ENCODE peak calls at places on chromosomes 3 and 15, in ten cellular contexts. H, P, L, N, O, E, Z, U, I and T are unnamed samples.

GRCh38 chr3:196563721-196564225 is 4.6 kb downstream of the WDR53 start:
- DNase-seq in O (no peak), U (no peak), P (no peak), E (no peak), Z (peak), L (no peak), I (no peak), H (no peak), N (no peak), T (no peak)

GRCh38 chr15:58269455-58270414 is 131.6 kb downstream of the AQP9 start:
- DNase-seq in U (no peak), Z (peak), H (peak), O (no peak), L (no peak), I (no peak), N (no peak), P (peak), E (no peak), T (no peak)

GRCh38 chr15:98397411-98397810 is 250.9 kb upstream of the IGF1R start:
- DNase-seq in L (no peak), N (no peak), O (no peak), Z (no peak), I (no peak), P (no peak), H (no peak), U (no peak), E (no peak), T (no peak)

GRCh38 chr3:74839591-74839990 is 225.1 kb upstream of the CNTN3 start:
- DNase-seq in L (no peak), E (no peak), H (no peak), I (no peak), Z (no peak), O (no peak), P (no peak), U (no peak), N (no peak), T (no peak)

GRCh38 chr15:66389098-66389858 is 2.6 kb downstream of the MAP2K1 start:
- DNase-seq in P (no peak), I (no peak), E (no peak), O (no peak), H (no peak), N (no peak), U (no peak), Z (no peak), L (no peak), T (no peak)

GRCh38 chr15:21267686-21268395 is 172.5 kb downstream of the POTEB3 start:
- DNase-seq in I (no peak), P (no peak), L (no peak), O (no peak), Z (no peak), E (no peak), N (no peak), U (no peak), H (no peak), T (no peak)

GRCh38 chr15:34855893-34856292 is 60.5 kb upstream of the ACTC1 start:
- DNase-seq in P (no peak), O (no peak), E (no peak), H (no peak), U (no peak), L (no peak), N (no peak), Z (no peak), I (no peak), T (no peak)

GRCh38 chr15:89368566-89369223 is 34.1 kb upstream of the POLG start:
- DNase-seq in Z (no peak), E (no peak), P (no peak), U (no peak), O (no peak), I (no peak), H (no peak), L (no peak), N (no peak), T (no peak)

GRCh38 chr3:127590282-127590592 is 296 bp downstream of the TPRA1 start:
- DNase-seq in P (no peak), O (no peak), Z (no peak), I (no peak), E (peak), N (peak), L (no peak), H (peak), U (no peak), T (peak)

GRCh38 chr3:4289044-4289443 is 14.1 kb upstream of the SETMAR start:
- DNase-seq in H (no peak), P (no peak), I (no peak), L (no peak), U (no peak), N (no peak), E (no peak), O (no peak), Z (no peak), T (no peak)

GRCh38 chr15:95328559-95328958 is 1001.9 kb upstream of the NR2F2 start:
- DNase-seq in P (no peak), L (no peak), N (no peak), Z (no peak), U (no peak), E (no peak), H (no peak), I (no peak), O (no peak), T (no peak)

GRCh38 chr3:112459750-112460149 is 39.5 kb downstream of the BTLA start:
- DNase-seq in L (no peak), N (no peak), I (no peak), E (no peak), H (no peak), Z (no peak), U (no peak), O (no peak), P (no peak), T (no peak)

GRCh38 chr3:187973977-187974856 is 179.7 kb upstream of the LPP start:
- DNase-seq in U (no peak), O (no peak), L (no peak), Z (no peak), P (no peak), E (no peak), H (no peak), N (no peak), I (no peak), T (no peak)

GRCh38 chr3:142275856-142276255 is 50.5 kb upstream of the GK5 start:
- DNase-seq in H (no peak), E (no peak), U (no peak), Z (no peak), L (no peak), O (no peak), I (no peak), P (no peak), N (no peak), T (no peak)

GRCh38 chr3:15638891-15639262 is 37.3 kb downstream of the BTD start:
- DNase-seq in L (no peak), N (no peak), O (no peak), I (no peak), H (no peak), U (no peak), P (no peak), Z (no peak), E (no peak), T (no peak)

GRCh38 chr3:177589921-177590336 is 392.6 kb upstream of the TBL1XR1 start:
- DNase-seq in P (peak), I (no peak), E (no peak), N (no peak), H (no peak), Z (peak), O (no peak), L (no peak), U (no peak), T (no peak)

GRCh38 chr15:85749261-85750151 is 45.2 kb downstream of the KLHL25 start:
- DNase-seq in N (peak), H (no peak), P (no peak), U (peak), I (peak), L (peak), E (no peak), O (no peak), Z (no peak), T (no peak)

GRCh38 chr3:196662711-196663571 is 23.4 kb downstream of the NRROS start:
- DNase-seq in H (no peak), L (no peak), N (no peak), E (no peak), O (no peak), P (no peak), U (no peak), Z (no peak), I (no peak), T (no peak)

GRCh38 chr3:27719306-27720003 is 2.7 kb downstream of the EOMES start:
- DNase-seq in Z (no peak), O (no peak), N (no peak), H (no peak), I (no peak), U (no peak), E (no peak), P (no peak), L (no peak), T (no peak)

GRCh38 chr3:27721717-27722564 is at the start of gene EOMES:
- DNase-seq in N (no peak), H (peak), P (peak), Z (peak), I (no peak), U (peak), O (no peak), L (no peak), E (no peak), T (peak)

GRCh38 chr3:27720029-27720518 is 2.0 kb downstream of the EOMES start:
- DNase-seq in U (no peak), O (no peak), N (no peak), H (no peak), I (no peak), Z (no peak), L (no peak), P (no peak), E (no peak), T (no peak)

GRCh38 chr3:27722957-27723802 is 1.1 kb upstream of the EOMES start:
- DNase-seq in I (no peak), Z (no peak), N (no peak), U (no peak), P (no peak), O (no peak), H (no peak), E (no peak), L (no peak), T (no peak)

DNA sequence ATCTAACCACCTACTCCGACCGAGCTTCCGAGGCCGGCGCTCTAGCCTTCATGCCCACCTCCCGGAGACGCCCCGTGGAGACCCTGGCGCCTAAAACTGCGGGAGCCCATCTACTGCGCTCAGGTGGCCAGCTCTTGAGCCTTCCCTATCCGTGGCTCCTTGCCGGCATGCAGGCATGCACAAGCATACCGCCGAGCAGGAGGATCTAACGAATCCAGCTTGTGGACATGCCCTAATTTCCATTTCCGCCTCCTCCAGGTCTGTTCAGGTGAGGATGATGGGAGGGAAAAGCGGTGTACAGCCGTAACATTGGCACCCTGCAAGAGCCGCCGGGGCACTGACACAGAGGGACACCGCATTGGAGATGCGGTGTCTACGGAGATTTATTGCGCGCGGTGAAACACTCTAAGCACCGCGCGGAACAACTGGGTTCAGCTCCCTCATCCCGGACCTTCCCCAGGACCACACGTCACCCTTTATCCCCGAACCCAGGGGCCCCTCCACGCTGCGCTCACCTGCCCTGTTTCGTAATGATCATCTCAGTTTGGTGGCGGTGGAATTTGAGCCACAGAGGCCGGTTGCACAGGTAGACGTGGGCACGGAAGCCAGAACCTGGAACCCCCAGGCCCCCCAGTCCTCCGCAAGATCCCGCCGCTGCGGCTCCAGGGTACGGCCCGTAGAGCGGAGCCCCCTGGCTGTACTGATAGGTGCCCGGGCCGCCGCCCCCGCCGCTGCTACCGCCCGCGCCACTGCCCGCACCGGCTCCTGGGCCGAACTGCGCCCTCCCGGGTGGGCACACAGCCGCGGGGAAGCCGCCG is 1.0 kb downstream of the EOMES start:
- DNase-seq in I (no peak), Z (peak), H (no peak), U (no peak), L (no peak), O (no peak), N (no peak), E (no peak), P (no peak), T (no peak)
- TF ChIP-seq POLR2AphosphoS5 in I (no peak), Z (no peak), H (no peak), U (no peak), L (no peak), O (no peak), N (no peak), E (no peak), P (no peak), T (no peak)

GRCh38 chr3:48915296-48915695 is 3.3 kb upstream of the ARIH2 start:
- DNase-seq in L (no peak), P (peak), U (no peak), Z (no peak), H (no peak), N (no peak), I (no peak), O (no peak), E (no peak), T (no peak)

GRCh38 chr3:48919215-48920138 is 835 bp downstream of the ARIH2 start:
- DNase-seq in P (peak), N (no peak), Z (peak), I (peak), H (peak), L (no peak), E (peak), U (peak), O (no peak), T (peak)

DNA sequence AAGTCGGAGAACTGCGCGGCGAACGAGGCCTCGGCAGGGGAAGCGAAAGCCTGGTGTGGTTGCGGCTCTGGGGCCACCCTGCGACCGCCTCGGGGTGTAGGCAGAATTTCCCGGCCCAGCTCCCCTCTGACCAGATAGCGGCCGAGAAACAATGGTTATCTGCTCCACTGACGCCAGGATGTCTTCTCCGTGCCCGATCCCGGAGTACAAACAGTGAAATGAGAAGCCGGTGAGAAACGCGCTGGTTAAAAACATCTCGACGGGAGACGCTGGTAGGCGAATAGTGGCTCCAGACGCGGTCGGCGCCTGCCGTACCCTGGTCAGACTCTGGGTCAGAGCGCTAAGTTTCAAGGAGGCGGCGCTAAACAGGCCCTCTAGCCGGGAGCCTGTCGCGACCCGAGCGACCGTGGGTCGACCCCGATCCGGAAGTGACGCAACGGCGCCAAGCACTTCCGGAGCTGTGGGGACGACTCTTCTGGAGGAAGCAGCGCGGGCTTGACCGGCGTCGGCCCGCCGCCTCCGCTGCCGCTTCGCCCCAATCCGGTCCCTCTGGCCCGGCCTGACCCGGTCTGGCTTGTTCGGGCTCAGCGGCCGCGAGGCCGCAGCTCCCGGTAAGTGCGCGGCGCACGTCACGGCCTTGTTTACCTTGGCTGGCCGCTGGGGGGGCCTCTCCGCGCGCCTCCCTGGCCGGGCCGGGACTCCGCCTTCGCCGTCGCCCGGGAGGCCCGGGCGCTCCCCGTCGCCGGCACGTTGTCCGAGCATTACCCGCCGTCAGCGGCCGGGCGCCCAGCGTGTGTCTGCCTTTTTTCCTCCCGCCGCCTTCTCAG is at the start of gene ARIH2:
- DNase-seq in L (peak), U (peak), N (peak), I (peak), P (peak), Z (peak), E (peak), O (peak), H (peak), T (peak)
- TF ChIP-seq POLR2A in L (peak), U (no peak), N (peak), I (peak), P (peak), Z (peak), E (peak), O (no peak), H (peak), T (peak)

DNA sequence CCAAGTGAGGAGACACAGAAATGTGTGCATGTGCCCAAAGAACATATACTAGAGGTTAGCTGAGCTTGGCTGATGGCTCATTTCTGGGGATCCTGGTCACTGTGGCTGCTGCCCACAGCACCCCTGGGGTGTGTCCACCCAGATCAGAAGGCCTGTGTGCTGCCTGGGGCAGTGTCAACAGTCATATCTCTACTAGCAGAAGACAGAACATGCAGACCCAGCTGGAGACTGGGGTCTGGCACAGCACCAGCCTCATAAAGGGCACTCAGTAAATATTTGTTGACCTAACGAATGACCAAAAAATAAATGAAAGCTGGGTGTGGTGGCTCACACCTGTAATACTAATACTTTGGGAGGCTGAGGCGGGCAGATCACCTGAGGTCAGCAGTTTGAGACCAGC is 16.4 kb downstream of the CHRNA3 start:
- DNase-seq in N (no peak), Z (no peak), O (no peak), P (no peak), E (no peak), L (no peak), U (no peak), H (peak), I (no peak), T (no peak)
- TF ChIP-seq POLR2AphosphoS5 in N (no peak), Z (no peak), O (no peak), P (no peak), E (no peak), L (no peak), U (no peak), H (no peak), I (no peak), T (no peak)

GRCh38 chr15:64842099-64842940 is 605 bp downstream of the PLEKHO2 start:
- DNase-seq in O (no peak), U (no peak), I (no peak), L (no peak), H (no peak), Z (no peak), N (peak), E (no peak), P (no peak), T (no peak)
- TF ChIP-seq POLR2A in O (no peak), U (no peak), I (no peak), L (no peak), H (no peak), Z (no peak), N (no peak), E (no peak), P (no peak), T (no peak)

GRCh38 chr3:45644063-45644462 is 45.1 kb upstream of the SACM1L start:
- DNase-seq in O (no peak), L (no peak), I (no peak), N (no peak), U (no peak), H (no peak), Z (no peak), E (no peak), P (peak), T (no peak)
- TF ChIP-seq POLR2AphosphoS5 in O (no peak), L (no peak), I (no peak), N (no peak), U (no peak), H (no peak), Z (no peak), E (no peak), P (no peak), T (no peak)

DNA sequence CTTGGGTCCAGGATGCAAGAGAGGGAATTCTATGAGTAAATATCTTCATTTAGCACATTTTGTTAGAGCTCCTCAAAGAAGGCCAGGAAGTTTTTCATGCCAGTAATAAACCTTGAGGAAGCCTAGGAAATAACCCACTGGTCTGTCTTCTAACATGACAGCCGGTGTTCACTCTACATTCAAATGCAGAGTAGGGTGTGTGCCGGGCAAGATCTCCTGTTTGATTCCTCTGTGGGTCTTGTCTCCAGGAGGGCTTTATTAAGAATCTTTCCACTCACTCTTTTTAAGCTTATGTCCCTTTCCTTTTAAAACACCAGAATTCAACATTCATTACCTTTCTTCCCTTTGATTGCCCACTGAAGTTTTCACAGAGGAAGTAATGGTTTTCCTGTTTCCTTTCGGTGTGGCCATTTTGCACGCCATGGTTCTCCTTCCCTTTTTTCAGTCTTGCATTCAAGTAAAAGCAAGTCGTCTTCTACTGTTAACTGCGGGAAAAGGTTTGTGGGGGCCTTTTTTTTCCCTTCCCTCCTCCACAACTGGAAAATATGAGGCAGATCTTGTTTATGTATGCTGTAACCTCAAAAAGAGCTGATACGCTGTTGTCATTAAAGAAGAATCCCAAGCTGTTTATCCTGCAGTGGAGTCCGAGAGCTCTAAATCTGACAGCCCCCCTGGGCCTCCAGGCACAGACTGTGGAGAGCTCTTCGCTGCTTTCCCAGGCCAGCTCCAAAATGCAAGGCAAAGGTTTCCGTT is 40.6 kb downstream of the FILIP1L start:
- DNase-seq in H (peak), P (no peak), U (no peak), N (peak), I (no peak), Z (no peak), L (no peak), E (no peak), O (no peak), T (no peak)
- TF ChIP-seq POLR2A in H (no peak), P (no peak), U (no peak), N (no peak), I (no peak), Z (no peak), L (no peak), E (no peak), O (no peak), T (no peak)

GRCh38 chr3:42043116-42043796 is 47.9 kb upstream of the TRAK1 start:
- DNase-seq in U (no peak), O (no peak), L (no peak), P (peak), N (peak), Z (no peak), I (no peak), E (no peak), H (no peak), T (no peak)
- TF ChIP-seq POLR2AphosphoS5 in U (no peak), O (no peak), L (no peak), P (no peak), N (no peak), Z (no peak), I (no peak), E (no peak), H (no peak), T (no peak)